ENCODE peak calls at places on chromosomes 7 and 10, in five cellular contexts. K, Y, D, W and P are unnamed samples.

GRCh38 chr10:127145173-127145572 is 51.2 kb downstream of the INSYN2A start:
- DNase-seq in K (peak), Y (peak), D (peak), W (no peak), P (no peak)

GRCh38 chr10:97923057-97923456 is 73.4 kb downstream of the GOLGA7B start:
- DNase-seq in K (no peak), Y (no peak), D (no peak), W (no peak), P (no peak)

GRCh38 chr10:87618470-87619423 is 40.9 kb upstream of the PAPSS2 start:
- DNase-seq in K (no peak), Y (peak), D (no peak), W (no peak), P (no peak)

GRCh38 chr7:75813084-75813483 is 522 bp downstream of the CCL24 start:
- DNase-seq in K (no peak), Y (no peak), D (no peak), W (no peak), P (no peak)

GRCh38 chr10:95273393-95274312 is 17.1 kb downstream of the PDLIM1 start:
- DNase-seq in K (peak), Y (peak), D (peak), W (no peak), P (no peak)

GRCh38 chr10:70891636-70892035 is 3.3 kb upstream of the PCBD1 start:
- DNase-seq in K (no peak), Y (peak), D (peak), W (no peak), P (no peak)

GRCh38 chr7:30274641-30275040 is 9.8 kb upstream of the ZNRF2 start:
- DNase-seq in K (no peak), Y (no peak), D (no peak), W (no peak), P (no peak)

GRCh38 chr10:13984647-13985155 is 346.0 kb downstream of the FRMD4A start:
- DNase-seq in K (peak), Y (peak), D (peak), W (no peak), P (no peak)

GRCh38 chr10:78717200-78717599 is 351.6 kb upstream of the ZMIZ1 start:
- DNase-seq in K (peak), Y (peak), D (peak), W (no peak), P (no peak)

GRCh38 chr7:44518761-44519160 is 22.4 kb downstream of the NPC1L1 start:
- DNase-seq in K (no peak), Y (no peak), D (no peak), W (no peak), P (no peak)

DNA sequence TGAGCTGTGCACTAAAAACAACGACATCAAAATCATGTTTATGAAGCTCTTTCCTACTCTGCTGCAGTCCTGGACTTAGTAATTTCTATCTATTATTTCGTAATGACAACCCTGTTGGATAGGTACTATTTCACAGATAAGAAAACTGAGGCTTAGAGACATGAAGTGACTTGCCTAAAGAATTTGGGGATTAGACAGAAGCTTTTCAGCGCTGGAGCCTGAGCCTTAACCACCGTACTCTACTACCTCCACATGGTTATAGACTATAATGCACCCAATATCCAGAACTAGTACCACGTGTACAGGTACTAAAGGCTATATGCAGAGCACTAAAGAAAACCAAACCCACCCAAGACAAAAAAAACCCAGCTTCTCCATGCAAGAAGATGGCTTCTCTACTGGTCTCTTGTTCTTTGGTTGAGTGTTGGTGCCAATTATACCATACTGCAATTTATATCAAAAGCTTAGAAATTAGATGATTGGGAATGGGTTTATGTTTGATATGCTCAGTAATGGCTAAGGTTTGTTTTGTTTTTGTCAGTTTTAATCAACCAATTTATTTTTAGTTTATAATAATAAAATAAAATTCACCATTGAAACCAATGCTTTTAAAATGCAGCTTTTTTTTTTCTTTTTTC is 6.5 kb upstream of the SNX10 start:
- DNase-seq in K (no peak), Y (peak), D (no peak), W (no peak), P (no peak)
- TF ChIP-seq CTCF in K (no peak), Y (no peak), D (no peak), W (no peak), P (peak)

DNA sequence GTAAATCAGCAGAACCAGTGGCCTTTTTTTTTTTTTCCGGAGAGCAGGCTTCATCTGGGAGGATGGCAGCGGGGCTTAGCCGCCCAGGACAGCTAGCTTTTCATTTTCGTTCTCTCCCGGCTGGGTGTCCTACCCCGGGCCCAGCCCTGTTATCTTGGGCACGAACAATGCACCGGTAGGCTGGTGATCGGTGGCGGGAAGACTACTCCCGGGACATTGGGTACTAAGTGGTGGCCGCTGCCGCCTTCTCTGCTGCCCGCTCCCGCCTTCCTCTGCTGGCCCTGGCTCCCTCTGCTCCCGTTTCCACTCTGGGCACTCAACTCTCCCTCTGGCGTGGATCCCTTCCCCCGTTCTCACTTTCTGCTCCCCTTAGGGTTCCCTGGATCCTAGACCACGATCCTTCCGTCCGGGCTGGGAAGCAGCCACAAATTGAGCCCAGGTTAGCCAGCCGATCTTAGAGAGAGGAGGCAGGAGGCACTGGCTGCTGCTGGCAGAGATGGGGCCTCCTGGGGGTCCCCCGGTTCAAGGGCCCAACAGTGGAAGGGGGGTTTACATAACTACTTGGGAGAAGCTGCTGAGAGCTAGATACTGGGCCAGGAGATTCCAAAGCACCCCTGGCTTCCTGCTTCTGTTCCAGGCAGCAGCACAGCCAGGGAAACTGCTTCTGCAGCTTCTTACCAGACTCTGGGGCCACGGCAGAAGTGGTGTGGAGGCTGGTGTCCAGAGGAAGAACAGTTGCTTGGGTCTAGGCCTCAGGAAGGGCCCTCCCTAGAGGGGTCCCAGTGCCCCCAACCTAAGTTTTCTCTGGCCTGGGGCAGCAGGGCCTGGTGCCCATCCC is 1.8 kb downstream of the TLX1 start:
- DNase-seq in K (no peak), Y (no peak), D (no peak), W (no peak), P (no peak)
- TF ChIP-seq CTCF in K (no peak), Y (no peak), D (no peak), W (no peak), P (no peak)

GRCh38 chr10:50540069-50540825 is 83.5 kb downstream of the SGMS1 start:
- DNase-seq in K (no peak), Y (no peak), D (no peak), W (no peak), P (peak)
- TF ChIP-seq CTCF in K (no peak), Y (no peak), D (no peak), W (no peak), P (no peak)

GRCh38 chr10:73998623-73999622 is 1.0 kb downstream of the VCL start:
- DNase-seq in K (peak), Y (peak), D (peak), W (no peak), P (no peak)
- TF ChIP-seq CTCF in K (peak), Y (peak), D (peak), W (no peak), P (no peak)